ENCODE peak calls at places on chromosomes 12 and 14, in nine cellular contexts. One of them, this sample, is unnamed.
A peak's percentile ranks its signal among the peaks of the same experiment; 100 is the strongest.

GRCh38 chr12:7870335-7870734 is 2.4 kb downstream of the SLC2A14 start:
- DNase-seq in SJSA1: no peak
- DNase-seq in lung: no peak
- DNase-seq in IMR-90: no peak
- DNase-seq in lower lobe of right lung: no peak
- DNase-seq in CD8-positive, alpha-beta T cell: no peak
- DNase-seq in Karpas-422: no peak
- DNase-seq in fibroblast of lung: no peak
- DNase-seq in upper lobe of right lung: no peak
- DNase-seq in this sample: no peak

GRCh38 chr12:69258655-69259054 is 19.3 kb downstream of the CPSF6 start:
- DNase-seq in SJSA1: no peak
- DNase-seq in lung: no peak
- DNase-seq in IMR-90: no peak
- DNase-seq in lower lobe of right lung: no peak
- DNase-seq in CD8-positive, alpha-beta T cell: no peak
- DNase-seq in Karpas-422: no peak
- DNase-seq in fibroblast of lung: no peak
- DNase-seq in upper lobe of right lung: no peak
- DNase-seq in this sample: no peak

GRCh38 chr12:83197483-83197914 is 510.8 kb downstream of the TMTC2 start:
- DNase-seq in SJSA1: no peak
- DNase-seq in lung: no peak
- DNase-seq in IMR-90: no peak
- DNase-seq in lower lobe of right lung: no peak
- DNase-seq in CD8-positive, alpha-beta T cell: no peak
- DNase-seq in Karpas-422: no peak
- DNase-seq in fibroblast of lung: no peak
- DNase-seq in upper lobe of right lung: no peak
- DNase-seq in this sample: no peak

GRCh38 chr14:26401170-26401968 is 196.5 kb downstream of the NOVA1 start:
- DNase-seq in SJSA1: no peak
- DNase-seq in lung: no peak
- DNase-seq in IMR-90: no peak
- DNase-seq in lower lobe of right lung: no peak
- DNase-seq in CD8-positive, alpha-beta T cell: no peak
- DNase-seq in Karpas-422: no peak
- DNase-seq in fibroblast of lung: no peak
- DNase-seq in upper lobe of right lung: no peak
- DNase-seq in this sample: no peak

GRCh38 chr14:35944847-35945246 is 118.7 kb downstream of the BRMS1L start:
- DNase-seq in SJSA1: no peak
- DNase-seq in lung: no peak
- DNase-seq in IMR-90: no peak
- DNase-seq in lower lobe of right lung: no peak
- DNase-seq in CD8-positive, alpha-beta T cell: no peak
- DNase-seq in Karpas-422: peak; percentile 73
- DNase-seq in fibroblast of lung: no peak
- DNase-seq in upper lobe of right lung: no peak
- DNase-seq in this sample: no peak

GRCh38 chr14:64788706-64789105 is 84.5 kb downstream of the PLEKHG3 start:
- DNase-seq in SJSA1: no peak
- DNase-seq in lung: no peak
- DNase-seq in IMR-90: peak; percentile 94
- DNase-seq in lower lobe of right lung: no peak
- DNase-seq in CD8-positive, alpha-beta T cell: no peak
- DNase-seq in Karpas-422: no peak
- DNase-seq in fibroblast of lung: peak; percentile 78
- DNase-seq in upper lobe of right lung: no peak
- DNase-seq in this sample: no peak

GRCh38 chr12:100326208-100326607 is 30.7 kb upstream of the SLC17A8 start:
- DNase-seq in SJSA1: no peak
- DNase-seq in lung: no peak
- DNase-seq in IMR-90: peak; percentile 11
- DNase-seq in lower lobe of right lung: no peak
- DNase-seq in CD8-positive, alpha-beta T cell: no peak
- DNase-seq in Karpas-422: no peak
- DNase-seq in fibroblast of lung: no peak
- DNase-seq in upper lobe of right lung: no peak
- DNase-seq in this sample: no peak

GRCh38 chr12:130438243-130438620 is 100.5 kb downstream of the PIWIL1 start:
- DNase-seq in SJSA1: no peak
- DNase-seq in lung: no peak
- DNase-seq in IMR-90: no peak
- DNase-seq in lower lobe of right lung: peak; percentile 28
- DNase-seq in CD8-positive, alpha-beta T cell: no peak
- DNase-seq in Karpas-422: no peak
- DNase-seq in fibroblast of lung: no peak
- DNase-seq in upper lobe of right lung: peak; percentile 46
- DNase-seq in this sample: no peak

GRCh38 chr12:6061661-6062060 is 62.8 kb downstream of the VWF start:
- DNase-seq in SJSA1: no peak
- DNase-seq in lung: no peak
- DNase-seq in IMR-90: peak; percentile 70
- DNase-seq in lower lobe of right lung: no peak
- DNase-seq in CD8-positive, alpha-beta T cell: no peak
- DNase-seq in Karpas-422: no peak
- DNase-seq in fibroblast of lung: peak; percentile 76
- DNase-seq in upper lobe of right lung: no peak
- DNase-seq in this sample: no peak

GRCh38 chr12:117853600-117853999 is 115.2 kb downstream of the KSR2 start:
- DNase-seq in SJSA1: no peak
- DNase-seq in lung: peak; percentile 38
- DNase-seq in IMR-90: no peak
- DNase-seq in lower lobe of right lung: no peak
- DNase-seq in CD8-positive, alpha-beta T cell: no peak
- DNase-seq in Karpas-422: no peak
- DNase-seq in fibroblast of lung: no peak
- DNase-seq in upper lobe of right lung: no peak
- DNase-seq in this sample: no peak

GRCh38 chr12:48237048-48237630 is 34.0 kb upstream of the OR10AD1 start:
- DNase-seq in SJSA1: peak; percentile 63
- DNase-seq in lung: no peak
- DNase-seq in IMR-90: no peak
- DNase-seq in lower lobe of right lung: no peak
- DNase-seq in CD8-positive, alpha-beta T cell: no peak
- DNase-seq in Karpas-422: no peak
- DNase-seq in fibroblast of lung: no peak
- DNase-seq in upper lobe of right lung: no peak
- DNase-seq in this sample: no peak

GRCh38 chr14:73718742-73719251 is 4.6 kb upstream of the PNMA1 start:
- DNase-seq in SJSA1: no peak
- DNase-seq in lung: no peak
- DNase-seq in IMR-90: no peak
- DNase-seq in lower lobe of right lung: no peak
- DNase-seq in CD8-positive, alpha-beta T cell: no peak
- DNase-seq in Karpas-422: no peak
- DNase-seq in fibroblast of lung: no peak
- DNase-seq in upper lobe of right lung: peak; percentile 54
- DNase-seq in this sample: no peak

GRCh38 chr12:112907415-112908157 is 824 bp downstream of the OAS1 start:
- DNase-seq in SJSA1: no peak
- DNase-seq in lung: no peak
- DNase-seq in IMR-90: no peak
- DNase-seq in lower lobe of right lung: no peak
- DNase-seq in CD8-positive, alpha-beta T cell: no peak
- DNase-seq in Karpas-422: peak; percentile 62
- DNase-seq in fibroblast of lung: no peak
- DNase-seq in upper lobe of right lung: no peak
- DNase-seq in this sample: no peak

GRCh38 chr14:56379956-56380355 is 199.6 kb upstream of the TMEM260 start:
- DNase-seq in SJSA1: no peak
- DNase-seq in lung: no peak
- DNase-seq in IMR-90: no peak
- DNase-seq in lower lobe of right lung: no peak
- DNase-seq in CD8-positive, alpha-beta T cell: no peak
- DNase-seq in Karpas-422: no peak
- DNase-seq in fibroblast of lung: peak; percentile 74
- DNase-seq in upper lobe of right lung: no peak
- DNase-seq in this sample: no peak

GRCh38 chr14:78498062-78498595 is 328.0 kb downstream of the NRXN3 start:
- DNase-seq in SJSA1: no peak
- DNase-seq in lung: no peak
- DNase-seq in IMR-90: no peak
- DNase-seq in lower lobe of right lung: no peak
- DNase-seq in CD8-positive, alpha-beta T cell: no peak
- DNase-seq in Karpas-422: no peak
- DNase-seq in fibroblast of lung: no peak
- DNase-seq in upper lobe of right lung: no peak
- DNase-seq in this sample: no peak

GRCh38 chr12:26698186-26698585 is 134.8 kb downstream of the ITPR2 start:
- DNase-seq in SJSA1: no peak
- DNase-seq in lung: no peak
- DNase-seq in IMR-90: no peak
- DNase-seq in lower lobe of right lung: no peak
- DNase-seq in CD8-positive, alpha-beta T cell: no peak
- DNase-seq in Karpas-422: no peak
- DNase-seq in fibroblast of lung: no peak
- DNase-seq in upper lobe of right lung: no peak
- DNase-seq in this sample: no peak

GRCh38 chr12:11719678-11720099 is 70.2 kb downstream of the ETV6 start:
- DNase-seq in SJSA1: peak; percentile 97
- DNase-seq in lung: peak; percentile 50
- DNase-seq in IMR-90: peak; percentile 98
- DNase-seq in lower lobe of right lung: peak; percentile 79
- DNase-seq in CD8-positive, alpha-beta T cell: no peak
- DNase-seq in Karpas-422: no peak
- DNase-seq in fibroblast of lung: peak; percentile 75
- DNase-seq in upper lobe of right lung: peak; percentile 81
- DNase-seq in this sample: peak; percentile 12

GRCh38 chr14:91231446-91231845 is 13.1 kb downstream of the GPR68 start:
- DNase-seq in SJSA1: no peak
- DNase-seq in lung: no peak
- DNase-seq in IMR-90: peak; percentile 15
- DNase-seq in lower lobe of right lung: no peak
- DNase-seq in CD8-positive, alpha-beta T cell: no peak
- DNase-seq in Karpas-422: no peak
- DNase-seq in fibroblast of lung: no peak
- DNase-seq in upper lobe of right lung: no peak
- DNase-seq in this sample: no peak

DNA sequence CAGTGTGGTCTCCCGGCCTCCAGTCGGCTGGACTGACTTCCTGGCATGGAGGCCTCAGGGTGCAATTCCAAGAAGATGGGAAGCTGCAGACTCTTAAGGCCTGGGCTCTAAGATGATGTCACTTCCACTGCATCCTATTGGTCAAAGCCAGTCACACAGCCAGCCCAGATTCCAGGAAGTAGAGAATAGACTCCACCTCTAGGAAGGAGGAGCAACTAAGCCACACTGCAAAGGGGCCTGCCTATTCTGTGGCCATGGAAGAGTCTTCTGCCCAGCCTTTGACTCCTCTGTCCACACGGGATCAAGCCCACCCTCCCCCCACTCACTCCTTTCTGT is 103.9 kb upstream of the RFLNA start:
- DNase-seq in SJSA1: no peak
- DNase-seq in lung: no peak
- DNase-seq in IMR-90: no peak
- DNase-seq in lower lobe of right lung: no peak
- DNase-seq in CD8-positive, alpha-beta T cell: no peak
- DNase-seq in Karpas-422: peak; percentile 73
- DNase-seq in fibroblast of lung: no peak
- DNase-seq in upper lobe of right lung: no peak
- DNase-seq in this sample: no peak
- H3K4me1 ChIP-seq in SJSA1: peaks cover 12% of the 10 kb centered on the region
- H3K4me1 ChIP-seq in lung: no peaks in the 10 kb centered on the region
- H3K4me1 ChIP-seq in IMR-90: no peaks in the 10 kb centered on the region
- H3K4me1 ChIP-seq in lower lobe of right lung: peaks cover 17% of the 10 kb centered on the region
- H3K4me1 ChIP-seq in CD8-positive, alpha-beta T cell: no peaks in the 10 kb centered on the region
- H3K4me1 ChIP-seq in Karpas-422: no peaks in the 10 kb centered on the region
- H3K4me1 ChIP-seq in fibroblast of lung: no peaks in the 10 kb centered on the region
- H3K4me1 ChIP-seq in upper lobe of right lung: peaks cover 8% of the 10 kb centered on the region
- H3K4me1 ChIP-seq in this sample: no peaks in the 10 kb centered on the region

GRCh38 chr14:99502989-99503421 is 21.8 kb downstream of the CCNK start:
- DNase-seq in SJSA1: no peak
- DNase-seq in lung: no peak
- DNase-seq in IMR-90: no peak
- DNase-seq in lower lobe of right lung: no peak
- DNase-seq in CD8-positive, alpha-beta T cell: no peak
- DNase-seq in Karpas-422: no peak
- DNase-seq in fibroblast of lung: no peak
- DNase-seq in upper lobe of right lung: peak; percentile 48
- DNase-seq in this sample: no peak
- H3K36me3 ChIP-seq in SJSA1: peaks cover 89% of the 10 kb centered on the region
- H3K36me3 ChIP-seq in lung: peaks cover 44% of the 10 kb centered on the region
- H3K36me3 ChIP-seq in IMR-90: peaks cover 66% of the 10 kb centered on the region
- H3K36me3 ChIP-seq in lower lobe of right lung: peaks cover 100% of the 10 kb centered on the region
- H3K36me3 ChIP-seq in CD8-positive, alpha-beta T cell: peaks cover 78% of the 10 kb centered on the region
- H3K36me3 ChIP-seq in Karpas-422: peaks cover 87% of the 10 kb centered on the region
- H3K36me3 ChIP-seq in fibroblast of lung: peaks cover 30% of the 10 kb centered on the region
- H3K36me3 ChIP-seq in upper lobe of right lung: peaks cover 94% of the 10 kb centered on the region
- H3K36me3 ChIP-seq in this sample: peaks cover 89% of the 10 kb centered on the region

GRCh38 chr12:13206560-13206897 is 10.0 kb downstream of the EMP1 start:
- DNase-seq in SJSA1: no peak
- DNase-seq in lung: no peak
- DNase-seq in IMR-90: no peak
- DNase-seq in lower lobe of right lung: no peak
- DNase-seq in CD8-positive, alpha-beta T cell: no peak
- DNase-seq in Karpas-422: peak; percentile 45
- DNase-seq in fibroblast of lung: no peak
- DNase-seq in upper lobe of right lung: no peak
- DNase-seq in this sample: no peak
- H3K4me1 ChIP-seq in SJSA1: peaks cover 88% of the 10 kb centered on the region
- H3K4me1 ChIP-seq in lung: peaks cover 12% of the 10 kb centered on the region
- H3K4me1 ChIP-seq in IMR-90: peaks cover 47% of the 10 kb centered on the region
- H3K4me1 ChIP-seq in lower lobe of right lung: peaks cover 95% of the 10 kb centered on the region
- H3K4me1 ChIP-seq in CD8-positive, alpha-beta T cell: peaks cover 5% of the 10 kb centered on the region
- H3K4me1 ChIP-seq in Karpas-422: peaks cover 35% of the 10 kb centered on the region
- H3K4me1 ChIP-seq in fibroblast of lung: peaks cover 83% of the 10 kb centered on the region
- H3K4me1 ChIP-seq in upper lobe of right lung: peaks cover 79% of the 10 kb centered on the region
- H3K4me1 ChIP-seq in this sample: peaks cover 5% of the 10 kb centered on the region

GRCh38 chr12:124639407-124639806 is 72.0 kb upstream of the NCOR2 start:
- DNase-seq in SJSA1: no peak
- DNase-seq in lung: no peak
- DNase-seq in IMR-90: no peak
- DNase-seq in lower lobe of right lung: no peak
- DNase-seq in CD8-positive, alpha-beta T cell: no peak
- DNase-seq in Karpas-422: no peak
- DNase-seq in fibroblast of lung: no peak
- DNase-seq in upper lobe of right lung: no peak
- DNase-seq in this sample: no peak

GRCh38 chr12:124640096-124640495 is 72.7 kb upstream of the NCOR2 start:
- DNase-seq in SJSA1: no peak
- DNase-seq in lung: no peak
- DNase-seq in IMR-90: peak; percentile 72
- DNase-seq in lower lobe of right lung: no peak
- DNase-seq in CD8-positive, alpha-beta T cell: no peak
- DNase-seq in Karpas-422: no peak
- DNase-seq in fibroblast of lung: peak; percentile 56
- DNase-seq in upper lobe of right lung: no peak
- DNase-seq in this sample: no peak

GRCh38 chr12:124642105-124642504 is 74.7 kb upstream of the NCOR2 start:
- DNase-seq in SJSA1: peak; percentile 67
- DNase-seq in lung: no peak
- DNase-seq in IMR-90: no peak
- DNase-seq in lower lobe of right lung: no peak
- DNase-seq in CD8-positive, alpha-beta T cell: no peak
- DNase-seq in Karpas-422: no peak
- DNase-seq in fibroblast of lung: no peak
- DNase-seq in upper lobe of right lung: no peak
- DNase-seq in this sample: no peak

GRCh38 chr12:124637586-124637985 is 70.2 kb upstream of the NCOR2 start:
- DNase-seq in SJSA1: no peak
- DNase-seq in lung: no peak
- DNase-seq in IMR-90: no peak
- DNase-seq in lower lobe of right lung: no peak
- DNase-seq in CD8-positive, alpha-beta T cell: no peak
- DNase-seq in Karpas-422: no peak
- DNase-seq in fibroblast of lung: no peak
- DNase-seq in upper lobe of right lung: no peak
- DNase-seq in this sample: no peak

GRCh38 chr12:124641591-124641990 is 74.2 kb upstream of the NCOR2 start:
- DNase-seq in SJSA1: no peak
- DNase-seq in lung: no peak
- DNase-seq in IMR-90: no peak
- DNase-seq in lower lobe of right lung: no peak
- DNase-seq in CD8-positive, alpha-beta T cell: no peak
- DNase-seq in Karpas-422: no peak
- DNase-seq in fibroblast of lung: no peak
- DNase-seq in upper lobe of right lung: no peak
- DNase-seq in this sample: no peak
- H3K36me3 ChIP-seq in SJSA1: no peaks in the 10 kb centered on the region
- H3K36me3 ChIP-seq in lung: no peaks in the 10 kb centered on the region
- H3K36me3 ChIP-seq in IMR-90: no peaks in the 10 kb centered on the region
- H3K36me3 ChIP-seq in lower lobe of right lung: no peaks in the 10 kb centered on the region
- H3K36me3 ChIP-seq in CD8-positive, alpha-beta T cell: no peaks in the 10 kb centered on the region
- H3K36me3 ChIP-seq in Karpas-422: no peaks in the 10 kb centered on the region
- H3K36me3 ChIP-seq in fibroblast of lung: no peaks in the 10 kb centered on the region
- H3K36me3 ChIP-seq in upper lobe of right lung: no peaks in the 10 kb centered on the region
- H3K36me3 ChIP-seq in this sample: no peaks in the 10 kb centered on the region

This sample was measured in effector memory CD4-positive, alpha-beta T cell.